ENCODE peak calls at places on chromosome 13, in seven cellular contexts. J is GM10248, D is WTC11, B is ovary, V is GM12865, Q is endodermal cell, R is HFF-Myc. Y is an unnamed sample.
A peak's percentile ranks its signal among the peaks of the same experiment; 100 is the strongest.

GRCh38 chr13:44759723-44760360 is 183.7 kb upstream of the TSC22D1 start:
- DNase-seq in D (no peak), J (no peak), B (no peak), R (no peak), V (no peak), Q (no peak), Y (no peak)

GRCh38 chr13:77353980-77354379 is 27.1 kb upstream of the MYCBP2 start:
- DNase-seq in D (no peak), Q (no peak), R (no peak), V (no peak), B (no peak), J (no peak), Y (no peak)

GRCh38 chr13:97911311-97912138 is 42.0 kb upstream of the IPO5 start:
- DNase-seq in V (peak; percentile 38), B (no peak), Q (peak; percentile 82), R (no peak), D (peak; percentile 63), J (peak; percentile 26), Y (no peak)

GRCh38 chr13:113445791-113446487 is 7.3 kb downstream of the ADPRHL1 start:
- DNase-seq in Q (peak; percentile 36), J (peak; percentile 48), D (no peak), B (no peak), R (no peak), V (peak; percentile 82), Y (no peak)

GRCh38 chr13:96898212-96898611 is 96.1 kb downstream of the OXGR1 start:
- DNase-seq in R (no peak), D (no peak), J (no peak), V (no peak), B (no peak), Q (no peak), Y (no peak)

GRCh38 chr13:24097064-24097463 is 63.5 kb upstream of the SPATA13 start:
- DNase-seq in Q (no peak), R (no peak), B (no peak), V (peak; percentile 29), J (no peak), D (no peak), Y (no peak)

GRCh38 chr13:35697281-35697680 is 220.8 kb upstream of the MAB21L1 start:
- DNase-seq in V (no peak), B (no peak), J (no peak), D (no peak), R (no peak), Q (peak; percentile 64), Y (no peak)

GRCh38 chr13:104796581-104796980 is 1730.4 kb upstream of the SLC10A2 start:
- DNase-seq in J (no peak), D (no peak), V (no peak), R (no peak), Q (no peak), B (no peak), Y (no peak)

GRCh38 chr13:70170689-70171088 is 62.4 kb upstream of the KLHL1 start:
- DNase-seq in V (no peak), D (no peak), Q (no peak), J (no peak), B (no peak), R (no peak), Y (no peak)

GRCh38 chr13:40657961-40658360 is 8.5 kb downstream of the FOXO1 start:
- DNase-seq in D (no peak), J (no peak), R (no peak), V (no peak), Q (no peak), B (no peak), Y (no peak)

GRCh38 chr13:46015374-46015773 is 37.2 kb downstream of the ZC3H13 start:
- DNase-seq in B (no peak), Q (no peak), R (no peak), D (no peak), V (no peak), J (no peak), Y (no peak)

GRCh38 chr13:46012404-46012803 is 40.1 kb downstream of the ZC3H13 start:
- DNase-seq in B (no peak), R (no peak), D (no peak), J (no peak), V (no peak), Q (no peak), Y (no peak)

GRCh38 chr13:46008631-46009030 is 43.9 kb downstream of the ZC3H13 start:
- DNase-seq in B (no peak), R (no peak), Q (no peak), J (no peak), V (no peak), D (no peak), Y (no peak)

GRCh38 chr13:46006688-46007452 is 45.7 kb downstream of the ZC3H13 start:
- DNase-seq in R (no peak), B (no peak), J (no peak), V (no peak), D (no peak), Q (no peak), Y (no peak)

DNA sequence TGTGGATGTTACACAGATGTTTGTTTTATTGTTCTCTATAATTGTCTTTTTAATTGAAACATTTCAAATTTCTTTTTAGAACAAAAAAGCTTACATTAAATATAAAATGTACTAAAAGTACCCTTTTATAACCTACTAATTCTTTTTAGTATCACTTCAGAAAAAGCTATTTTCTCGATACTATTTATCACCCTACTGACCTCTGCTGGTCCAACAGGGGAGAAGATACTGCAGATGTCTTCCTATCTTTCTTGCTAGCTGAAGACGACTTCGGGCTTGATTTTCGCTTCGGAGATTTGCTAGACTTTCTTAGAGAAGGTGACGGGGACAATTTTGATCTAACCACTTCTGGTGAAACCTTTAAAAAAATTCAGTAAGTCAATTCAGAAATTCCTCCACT is 42.4 kb downstream of the ZC3H13 start:
- DNase-seq in R (no peak), B (no peak), V (no peak), Q (peak; percentile 53), D (no peak), J (no peak), Y (no peak)
- TF ChIP-seq CTCF in R (peak; percentile 23), B (no peak), V (peak; percentile 10), Q (peak; percentile 79), D (no peak), J (no peak), Y (no peak)

DNA sequence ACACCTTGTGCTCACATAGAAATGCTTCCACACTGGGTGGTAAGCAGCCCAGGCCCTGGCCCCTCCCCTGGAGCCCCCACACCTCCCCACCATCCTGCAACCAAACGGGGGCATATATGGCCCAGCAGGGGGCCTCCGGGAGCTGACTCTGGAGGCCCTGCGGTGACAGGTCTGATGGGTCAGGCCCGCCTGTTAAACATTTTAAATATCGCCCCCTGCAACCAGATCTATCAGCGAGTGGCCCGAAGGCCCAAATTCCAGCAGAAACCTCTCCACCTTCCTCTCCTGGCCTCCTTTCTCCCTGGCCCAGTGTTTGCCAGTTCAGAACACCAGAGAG is 48.0 kb upstream of the KATNAL1 start:
- DNase-seq in J (peak; percentile 65), V (peak; percentile 68), D (peak; percentile 54), Q (peak; percentile 70), B (no peak), R (no peak), Y (no peak)
- TF ChIP-seq CTCF in J (peak; percentile 48), V (peak; percentile 66), D (no peak), Q (no peak), B (no peak), R (peak; percentile 13), Y (peak; percentile 50)

GRCh38 chr13:110138700-110139036 is 168.3 kb downstream of the COL4A1 start:
- DNase-seq in Q (no peak), B (no peak), J (no peak), D (no peak), R (no peak), V (no peak), Y (no peak)

GRCh38 chr13:110137677-110138008 is 169.3 kb downstream of the COL4A1 start:
- DNase-seq in V (peak; percentile 69), J (peak; percentile 65), Q (no peak), B (no peak), R (no peak), D (no peak), Y (peak; percentile 76)

GRCh38 chr13:110136660-110137585 is 170.0 kb downstream of the COL4A1 start:
- DNase-seq in R (no peak), D (no peak), J (no peak), Q (peak; percentile 79), B (no peak), V (peak; percentile 44), Y (peak; percentile 73)

GRCh38 chr13:110140099-110140498 is 166.9 kb downstream of the COL4A1 start:
- DNase-seq in D (no peak), V (no peak), B (no peak), Q (no peak), J (no peak), R (no peak), Y (no peak)

DNA sequence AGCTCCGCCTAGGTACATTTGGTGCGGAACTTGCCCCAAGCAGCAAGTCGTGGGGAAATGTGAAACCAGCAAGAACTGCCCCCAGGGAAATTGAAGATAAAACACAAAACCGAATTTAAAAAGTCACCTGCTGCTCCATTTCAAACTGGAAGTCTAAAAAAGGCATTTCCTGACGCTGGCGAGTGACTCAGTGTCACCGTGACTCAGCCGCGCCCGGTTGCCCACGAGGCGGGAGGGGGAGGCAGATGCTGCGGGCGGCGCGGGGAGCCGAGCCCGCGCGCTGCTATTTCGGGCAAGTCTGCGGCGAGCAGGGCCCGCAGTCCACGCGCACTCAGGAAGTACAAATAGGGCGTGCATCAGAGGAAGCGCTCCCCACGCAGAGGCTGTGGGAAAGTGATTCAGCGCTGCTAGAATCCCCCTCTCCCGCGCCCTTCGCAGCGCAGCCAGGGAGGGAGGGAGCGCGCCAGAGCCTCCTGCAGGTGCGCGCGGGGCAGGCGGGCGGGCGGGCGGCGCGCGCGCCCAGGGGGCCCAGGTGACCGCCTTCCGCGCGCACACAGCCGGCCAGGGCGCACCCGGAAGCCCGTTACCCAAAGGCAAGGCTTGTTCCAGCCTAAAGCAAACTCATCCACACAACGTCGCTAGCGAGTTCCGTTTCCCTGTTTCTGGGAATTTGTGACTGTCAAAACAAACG is 168.8 kb downstream of the COL4A1 start:
- DNase-seq in D (peak; percentile 44), J (peak; percentile 60), B (peak; percentile 39), Q (peak; percentile 85), V (peak; percentile 53), R (no peak), Y (peak; percentile 58)
- TF ChIP-seq CTCF in D (no peak), J (no peak), B (no peak), Q (peak; percentile 9), V (no peak), R (peak; percentile 2), Y (no peak)

DNA sequence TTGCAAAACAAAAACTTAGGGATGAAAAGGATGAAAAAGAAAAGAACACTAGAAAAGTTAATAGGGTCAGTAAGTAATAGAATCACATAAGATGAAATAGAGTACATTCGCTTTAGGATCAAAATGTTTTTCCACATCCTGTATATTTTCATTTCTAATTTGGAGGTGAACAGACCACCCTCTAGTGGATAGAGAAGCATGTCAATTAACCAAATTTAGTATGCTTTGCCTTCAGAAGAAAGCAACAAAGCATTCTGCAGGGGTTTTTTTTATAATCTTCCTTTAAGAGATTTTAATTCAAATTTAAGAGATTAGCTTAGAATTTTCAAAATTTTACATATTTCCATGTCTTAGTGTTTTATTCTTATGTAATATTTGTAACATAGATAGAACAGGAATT is 610.9 kb upstream of the SGCG start:
- DNase-seq in B (no peak), J (no peak), R (no peak), V (no peak), Q (no peak), D (no peak), Y (no peak)
- TF ChIP-seq CTCF in B (no peak), J (no peak), R (no peak), V (no peak), Q (peak; percentile 45), D (no peak), Y (no peak)

GRCh38 chr13:46184277-46184699 is 2.3 kb upstream of the LCP1 start:
- DNase-seq in R (no peak), V (peak; percentile 89), Q (peak; percentile 84), J (peak; percentile 65), B (no peak), D (peak; percentile 72), Y (no peak)
- TF ChIP-seq CTCF in R (peak; percentile 65), V (peak; percentile 88), Q (peak; percentile 87), J (peak; percentile 81), B (no peak), D (peak; percentile 70), Y (peak; percentile 35)

Y was measured in heart left ventricle.